ENCODE peak calls at places on chromosomes 4 and X, in eight cellular contexts. W is stimulated activated CD4-positive, alpha-beta T cell treated with anti-CD3 and anti-CD28 coated beads, Interleukin-15, amount 100 ng/mL, for 1 hour; O is left ventricle myocardium inferior; X is HT-29; I is activated naive CD8-positive, alpha-beta T cell treated with anti-CD3 and anti-CD28 coated beads, Interleukin-2, amount 50 U/mL, for 24 hours; D is T-helper 2 cell; R is GM19239; Y is GM12865. S is an unnamed sample.

GRCh38 chr4:140096483-140096861 is 57.5 kb downstream of the MAML3 start:
- DNase-seq in I (no peak), Y (no peak), X (no peak), O (no peak), R (no peak), D (no peak), W (no peak), S (no peak)

GRCh38 chrX:151754042-151754419 is 19.5 kb downstream of the CNGA2 start:
- DNase-seq in R (no peak), D (no peak), W (no peak), Y (no peak), O (no peak), X (peak), I (no peak), S (peak)

GRCh38 chrX:71542411-71542810 is 9.5 kb downstream of the OGT start:
- DNase-seq in R (no peak), X (peak), W (no peak), D (no peak), Y (no peak), O (no peak), I (no peak), S (no peak)

GRCh38 chrX:153725039-153725831 is 579 bp downstream of the ABCD1 start:
- DNase-seq in R (no peak), Y (peak), D (no peak), X (peak), O (no peak), W (no peak), I (no peak), S (no peak)

GRCh38 chr4:34791224-34791623 is 1453.1 kb downstream of the ARAP2 start:
- DNase-seq in O (no peak), R (no peak), Y (no peak), D (no peak), I (no peak), X (no peak), W (no peak), S (no peak)

GRCh38 chrX:129665916-129666644 is 11.3 kb upstream of the APLN start:
- DNase-seq in W (no peak), Y (no peak), O (no peak), X (peak), R (no peak), I (no peak), D (no peak), S (peak)

GRCh38 chr4:77586953-77587383 is 18.7 kb upstream of the CXCL13 start:
- DNase-seq in Y (peak), W (peak), D (no peak), O (no peak), R (peak), I (peak), X (no peak), S (no peak)

GRCh38 chrX:96837808-96838207 is 45.9 kb upstream of the RPA4 start:
- DNase-seq in O (no peak), I (no peak), X (peak), Y (no peak), W (no peak), D (no peak), R (no peak), S (peak)

GRCh38 chr4:148093065-148093464 is 349.1 kb downstream of the NR3C2 start:
- DNase-seq in D (no peak), R (no peak), I (no peak), X (no peak), W (no peak), O (no peak), Y (no peak), S (no peak)

GRCh38 chrX:145190801-145191389 is 56.4 kb upstream of the SPANXN1 start:
- DNase-seq in Y (no peak), I (no peak), O (no peak), W (no peak), D (no peak), R (no peak), X (peak), S (no peak)

GRCh38 chr4:54082168-54082567 is 17.8 kb upstream of the CHIC2 start:
- DNase-seq in R (no peak), I (no peak), O (no peak), W (no peak), Y (no peak), D (no peak), X (peak), S (peak)

GRCh38 chrX:5748751-5749150 is 479.9 kb downstream of the NLGN4X start:
- DNase-seq in O (no peak), I (no peak), D (no peak), X (no peak), R (no peak), W (no peak), Y (no peak), S (no peak)

GRCh38 chrX:42496239-42496638 is 281.7 kb downstream of the PPP1R2C start:
- DNase-seq in O (no peak), D (no peak), R (no peak), Y (no peak), X (no peak), I (no peak), W (no peak), S (peak)

S was measured in RCC 7860.